ENCODE peak calls at places on chromosomes 11 and 22, in eight cellular contexts. O is astrocyte of the spinal cord; Y is thoracic aorta; R is RWPE1; P is CD4-positive, alpha-beta T cell; Z is left ventricle myocardium inferior; E is progenitor cell of endocrine pancreas; S is cardiac fibroblast. G is an unnamed sample.

GRCh38 chr11:118194835-118195627 is 18.6 kb upstream of the SCN2B start:
- DNase-seq in Y (peak; percentile 31), O (peak; percentile 17), P (no peak), S (peak; percentile 64), Z (peak; percentile 86), E (peak; percentile 31), R (peak; percentile 86), G (peak; percentile 67)

GRCh38 chr11:130693543-130693942 is 222.7 kb downstream of the SNX19 start:
- DNase-seq in E (no peak), Y (no peak), S (no peak), P (no peak), O (no peak), Z (no peak), R (no peak), G (no peak)

GRCh38 chr11:32358729-32359128 is 76.6 kb downstream of the WT1 start:
- DNase-seq in P (no peak), O (no peak), R (no peak), S (no peak), Y (no peak), Z (no peak), E (no peak), G (no peak)

GRCh38 chr22:49962751-49963646 is 2.4 kb downstream of the PIM3 start:
- DNase-seq in S (no peak), R (no peak), O (no peak), Y (no peak), Z (peak; percentile 35), P (no peak), E (no peak), G (no peak)

GRCh38 chr22:28247667-28248363 is 328.8 kb upstream of the PITPNB start:
- DNase-seq in P (no peak), O (no peak), S (no peak), R (no peak), E (no peak), Z (no peak), Y (no peak), G (no peak)

GRCh38 chr11:65425105-65425970 is 2.7 kb downstream of the NEAT1 start:
- DNase-seq in S (peak; percentile 77), Y (no peak), Z (peak; percentile 12), R (no peak), E (no peak), P (peak; percentile 70), O (peak; percentile 74), G (peak; percentile 76)

GRCh38 chr22:29055192-29055830 is 6.3 kb downstream of the C22orf31 start:
- DNase-seq in O (no peak), P (no peak), Y (no peak), R (no peak), Z (no peak), S (no peak), E (no peak), G (no peak)

GRCh38 chr11:86787651-86788050 is 12.7 kb upstream of the PRSS23 start:
- DNase-seq in Z (no peak), E (no peak), Y (no peak), R (no peak), O (no peak), S (peak; percentile 21), P (no peak), G (no peak)

GRCh38 chr11:30346068-30346688 is 23.3 kb downstream of the ARL14EP start:
- DNase-seq in P (no peak), R (peak; percentile 40), Z (no peak), E (no peak), O (peak; percentile 62), S (peak; percentile 71), Y (no peak), G (peak; percentile 71)

GRCh38 chr22:23581252-23581634 is 1.2 kb upstream of the IGLL1 start:
- DNase-seq in E (no peak), R (no peak), P (no peak), Y (no peak), S (no peak), O (no peak), Z (no peak), G (no peak)

GRCh38 chr11:70908223-70908622 is 344.2 kb downstream of the SHANK2 start:
- DNase-seq in E (no peak), Z (no peak), R (no peak), O (no peak), Y (no peak), P (no peak), S (no peak), G (no peak)

GRCh38 chr11:2536440-2536989 is 91.7 kb downstream of the KCNQ1 start:
- DNase-seq in E (no peak), Y (no peak), Z (no peak), R (no peak), S (no peak), O (no peak), P (no peak), G (no peak)

GRCh38 chr22:44211946-44212930 is 31.5 kb downstream of the PARVG start:
- DNase-seq in S (no peak), Y (no peak), Z (no peak), P (no peak), O (no peak), R (no peak), E (no peak), G (peak; percentile 22)

GRCh38 chr22:20121856-20122415 is 4.9 kb upstream of the TRMT2A start:
- DNase-seq in Z (no peak), R (no peak), S (no peak), O (no peak), P (no peak), Y (no peak), E (no peak), G (no peak)

GRCh38 chr11:133157180-133157579 is 375.1 kb downstream of the OPCML start:
- DNase-seq in R (no peak), E (no peak), S (no peak), O (no peak), Y (no peak), Z (no peak), P (no peak), G (no peak)

GRCh38 chr11:2940166-2940929 is 11.1 kb upstream of the PHLDA2 start:
- DNase-seq in Z (peak; percentile 52), S (peak; percentile 41), O (no peak), Y (no peak), R (peak; percentile 59), P (peak; percentile 28), E (no peak), G (peak; percentile 75)

GRCh38 chr22:36926721-36927435 is 13.4 kb downstream of the CSF2RB start:
- DNase-seq in Z (no peak), E (no peak), Y (no peak), O (no peak), S (no peak), R (no peak), P (no peak), G (no peak)

GRCh38 chr11:69470793-69471192 is 10.7 kb upstream of the LINC01488 start:
- DNase-seq in R (no peak), E (no peak), Z (peak; percentile 16), Y (no peak), O (no peak), P (no peak), S (no peak), G (no peak)

GRCh38 chr22:24398409-24398808 is 29.0 kb upstream of the ADORA2A start:
- DNase-seq in O (no peak), Z (no peak), Y (no peak), P (no peak), S (no peak), R (no peak), E (no peak), G (no peak)

GRCh38 chr22:27327981-27328721 is 473.4 kb downstream of the MN1 start:
- DNase-seq in Z (no peak), S (peak; percentile 18), E (no peak), Y (no peak), O (no peak), P (no peak), R (no peak), G (peak; percentile 18)

GRCh38 chr11:118343981-118344521 is at the start of gene CD3G:
- DNase-seq in E (no peak), O (no peak), P (peak; percentile 81), S (no peak), Y (no peak), R (no peak), Z (no peak), G (no peak)

GRCh38 chr11:14783788-14784187 is 108.2 kb downstream of the CYP2R1 start:
- DNase-seq in Z (no peak), E (no peak), P (no peak), Y (no peak), R (no peak), S (no peak), O (no peak), G (no peak)

GRCh38 chr11:45182902-45183301 is 36.5 kb downstream of the PRDM11 start:
- DNase-seq in P (no peak), E (no peak), Y (no peak), R (no peak), O (no peak), S (peak; percentile 56), Z (no peak), G (peak; percentile 49)
- TF ChIP-seq CTCF in P (no peak), E (peak; percentile 57), Y (peak; percentile 56), R (no peak), O (peak; percentile 58), S (peak; percentile 59), Z (peak; percentile 68), G (peak; percentile 43)

GRCh38 chr11:58963551-58964075 is 24.3 kb downstream of the GLYATL1 start:
- DNase-seq in P (no peak), O (peak; percentile 69), S (peak; percentile 60), Y (no peak), E (peak; percentile 38), R (peak; percentile 4), Z (no peak), G (no peak)
- TF ChIP-seq CTCF in P (no peak), O (peak; percentile 50), S (peak; percentile 48), Y (no peak), E (peak; percentile 48), R (peak; percentile 10), Z (no peak), G (no peak)

DNA sequence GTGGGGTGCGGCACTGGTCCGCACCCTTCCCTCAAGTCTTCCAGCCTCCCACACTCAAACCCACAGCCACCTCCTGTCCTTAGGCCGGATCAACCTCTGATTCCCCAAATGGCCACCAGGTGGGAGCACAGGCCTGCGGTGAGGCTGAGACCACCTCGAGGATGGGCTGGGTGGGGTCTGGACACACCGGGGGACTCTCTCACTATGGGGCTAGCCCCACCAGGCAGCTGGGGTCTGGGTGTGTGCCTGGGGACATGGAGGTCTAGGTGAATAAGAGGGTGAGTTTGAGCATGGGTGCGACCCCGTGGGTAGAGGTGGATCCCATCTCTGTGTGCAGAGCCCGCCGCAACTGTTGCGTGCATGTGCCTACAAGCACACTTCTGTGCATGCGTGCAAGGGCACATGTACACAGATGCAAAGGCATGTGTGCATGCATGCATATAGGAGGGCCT is 32.6 kb downstream of the MYO18B start:
- DNase-seq in S (no peak), Z (no peak), E (peak; percentile 58), R (no peak), Y (no peak), O (no peak), P (no peak), G (no peak)
- TF ChIP-seq CTCF in S (peak; percentile 62), Z (peak; percentile 40), E (peak; percentile 82), R (peak; percentile 30), Y (no peak), O (peak; percentile 57), P (no peak), G (peak; percentile 26)

DNA sequence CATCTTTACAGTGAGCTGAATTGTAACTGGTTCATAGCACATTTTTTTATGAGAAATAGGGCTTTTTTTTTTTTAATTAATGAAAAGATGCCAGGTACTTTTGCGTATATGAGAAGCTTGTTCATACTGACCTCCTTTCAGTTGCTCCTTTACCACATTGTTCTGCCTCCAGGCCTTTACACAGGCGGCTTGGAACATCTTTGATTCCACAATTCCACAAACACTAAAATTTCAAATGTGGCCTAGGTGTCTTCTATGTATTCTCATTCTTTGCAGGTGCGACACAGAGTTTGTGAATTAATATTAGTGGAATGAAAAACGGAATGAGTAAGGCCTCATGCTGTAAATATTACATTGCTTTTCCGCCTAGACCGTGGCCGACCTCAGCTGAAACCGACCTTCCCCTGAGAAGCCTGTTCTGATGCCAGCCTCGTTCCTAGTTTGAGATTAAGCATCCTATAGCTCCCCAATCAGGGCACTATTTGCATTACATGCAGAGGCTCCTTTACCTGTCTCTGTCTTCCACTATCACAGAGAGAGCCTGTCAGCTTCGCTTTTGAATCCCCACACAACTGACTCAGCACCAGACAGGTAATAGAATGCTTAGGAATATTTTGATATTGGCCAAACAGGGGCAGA is 125.8 kb downstream of the LDLRAD3 start:
- DNase-seq in E (no peak), O (no peak), Y (no peak), S (no peak), Z (no peak), P (no peak), R (no peak), G (no peak)
- TF ChIP-seq CTCF in E (peak; percentile 39), O (no peak), Y (no peak), S (no peak), Z (no peak), P (no peak), R (no peak), G (no peak)